ENCODE peak calls at places on chromosome 17, in eight cellular contexts. One of them, this sample, is unnamed. For H3K4me1, the result is how much of the 10 kb centered on the place peaks cover.

GRCh38 chr17:70608193-70608592 is 438.9 kb downstream of the KCNJ2 start:
- DNase-seq in A549: no peak
- DNase-seq in transverse colon: no peak
- DNase-seq in body of pancreas: no peak
- DNase-seq in thyroid gland: no peak
- DNase-seq in IMR-90: no peak
- DNase-seq in GM12878: no peak
- DNase-seq in breast epithelium: no peak
- DNase-seq in this sample: no peak

GRCh38 chr17:48556534-48557401 is 11.9 kb upstream of the HOXB2 start:
- DNase-seq in GM12878: no peak
- DNase-seq in A549: no peak
- DNase-seq in IMR-90: peak
- DNase-seq in transverse colon: no peak
- DNase-seq in thyroid gland: no peak
- DNase-seq in body of pancreas: no peak
- DNase-seq in breast epithelium: no peak
- DNase-seq in this sample: no peak

GRCh38 chr17:9299695-9300094 is 275.9 kb downstream of the STX8 start:
- DNase-seq in breast epithelium: no peak
- DNase-seq in GM12878: no peak
- DNase-seq in thyroid gland: no peak
- DNase-seq in transverse colon: no peak
- DNase-seq in body of pancreas: no peak
- DNase-seq in A549: no peak
- DNase-seq in IMR-90: no peak
- DNase-seq in this sample: no peak

GRCh38 chr17:20300399-20301037 is 166.8 kb downstream of the LGALS9B start:
- DNase-seq in IMR-90: peak
- DNase-seq in A549: no peak
- DNase-seq in transverse colon: no peak
- DNase-seq in breast epithelium: no peak
- DNase-seq in body of pancreas: no peak
- DNase-seq in GM12878: no peak
- DNase-seq in thyroid gland: no peak
- DNase-seq in this sample: peak

GRCh38 chr17:72280881-72281280 is 160.1 kb downstream of the SOX9 start:
- DNase-seq in transverse colon: no peak
- DNase-seq in IMR-90: no peak
- DNase-seq in breast epithelium: no peak
- DNase-seq in body of pancreas: no peak
- DNase-seq in A549: no peak
- DNase-seq in thyroid gland: no peak
- DNase-seq in GM12878: no peak
- DNase-seq in this sample: no peak

GRCh38 chr17:79838541-79839274 is 532 bp downstream of the CBX4 start:
- DNase-seq in body of pancreas: peak
- DNase-seq in transverse colon: peak
- DNase-seq in A549: peak
- DNase-seq in GM12878: no peak
- DNase-seq in breast epithelium: no peak
- DNase-seq in thyroid gland: peak
- DNase-seq in IMR-90: peak
- DNase-seq in this sample: no peak

GRCh38 chr17:69414408-69415274 is at the start of gene MAP2K6:
- DNase-seq in thyroid gland: peak
- DNase-seq in A549: peak
- DNase-seq in IMR-90: peak
- DNase-seq in GM12878: peak
- DNase-seq in transverse colon: peak
- DNase-seq in breast epithelium: peak
- DNase-seq in body of pancreas: peak
- DNase-seq in this sample: peak

GRCh38 chr17:70074991-70075390 is at the start of gene KCNJ16:
- DNase-seq in transverse colon: peak
- DNase-seq in body of pancreas: peak
- DNase-seq in breast epithelium: no peak
- DNase-seq in A549: peak
- DNase-seq in GM12878: no peak
- DNase-seq in thyroid gland: peak
- DNase-seq in IMR-90: no peak
- DNase-seq in this sample: no peak

GRCh38 chr17:45759761-45760160 is 24.4 kb upstream of the CRHR1 start:
- DNase-seq in A549: peak
- DNase-seq in body of pancreas: no peak
- DNase-seq in transverse colon: no peak
- DNase-seq in GM12878: no peak
- DNase-seq in thyroid gland: no peak
- DNase-seq in breast epithelium: no peak
- DNase-seq in IMR-90: no peak
- DNase-seq in this sample: no peak

GRCh38 chr17:3964203-3965122 is at the start of gene ATP2A3:
- DNase-seq in transverse colon: peak
- DNase-seq in thyroid gland: peak
- DNase-seq in GM12878: no peak
- DNase-seq in IMR-90: no peak
- DNase-seq in body of pancreas: peak
- DNase-seq in breast epithelium: no peak
- DNase-seq in A549: peak
- DNase-seq in this sample: no peak

GRCh38 chr17:64202683-64203430 is 60.2 kb downstream of the TEX2 start:
- DNase-seq in breast epithelium: no peak
- DNase-seq in GM12878: no peak
- DNase-seq in IMR-90: peak
- DNase-seq in A549: no peak
- DNase-seq in thyroid gland: no peak
- DNase-seq in transverse colon: no peak
- DNase-seq in body of pancreas: no peak
- DNase-seq in this sample: no peak

GRCh38 chr17:65278820-65279184 is 141.6 kb downstream of the RGS9 start:
- DNase-seq in body of pancreas: no peak
- DNase-seq in breast epithelium: no peak
- DNase-seq in GM12878: no peak
- DNase-seq in A549: no peak
- DNase-seq in transverse colon: no peak
- DNase-seq in IMR-90: no peak
- DNase-seq in thyroid gland: no peak
- DNase-seq in this sample: no peak

GRCh38 chr17:73976676-73977521 is 226.6 kb upstream of the RPL38 start:
- DNase-seq in IMR-90: no peak
- DNase-seq in thyroid gland: peak
- DNase-seq in A549: no peak
- DNase-seq in GM12878: no peak
- DNase-seq in breast epithelium: no peak
- DNase-seq in transverse colon: no peak
- DNase-seq in body of pancreas: no peak
- DNase-seq in this sample: no peak

GRCh38 chr17:44212507-44213402 is 6.7 kb downstream of the UBTF start:
- DNase-seq in breast epithelium: no peak
- DNase-seq in thyroid gland: no peak
- DNase-seq in body of pancreas: no peak
- DNase-seq in IMR-90: no peak
- DNase-seq in transverse colon: no peak
- DNase-seq in A549: no peak
- DNase-seq in GM12878: no peak
- DNase-seq in this sample: no peak

GRCh38 chr17:41392278-41392677 is 5.1 kb downstream of the KRT31 start:
- DNase-seq in transverse colon: no peak
- DNase-seq in body of pancreas: no peak
- DNase-seq in breast epithelium: no peak
- DNase-seq in A549: no peak
- DNase-seq in GM12878: no peak
- DNase-seq in IMR-90: peak
- DNase-seq in thyroid gland: no peak
- DNase-seq in this sample: no peak

DNA sequence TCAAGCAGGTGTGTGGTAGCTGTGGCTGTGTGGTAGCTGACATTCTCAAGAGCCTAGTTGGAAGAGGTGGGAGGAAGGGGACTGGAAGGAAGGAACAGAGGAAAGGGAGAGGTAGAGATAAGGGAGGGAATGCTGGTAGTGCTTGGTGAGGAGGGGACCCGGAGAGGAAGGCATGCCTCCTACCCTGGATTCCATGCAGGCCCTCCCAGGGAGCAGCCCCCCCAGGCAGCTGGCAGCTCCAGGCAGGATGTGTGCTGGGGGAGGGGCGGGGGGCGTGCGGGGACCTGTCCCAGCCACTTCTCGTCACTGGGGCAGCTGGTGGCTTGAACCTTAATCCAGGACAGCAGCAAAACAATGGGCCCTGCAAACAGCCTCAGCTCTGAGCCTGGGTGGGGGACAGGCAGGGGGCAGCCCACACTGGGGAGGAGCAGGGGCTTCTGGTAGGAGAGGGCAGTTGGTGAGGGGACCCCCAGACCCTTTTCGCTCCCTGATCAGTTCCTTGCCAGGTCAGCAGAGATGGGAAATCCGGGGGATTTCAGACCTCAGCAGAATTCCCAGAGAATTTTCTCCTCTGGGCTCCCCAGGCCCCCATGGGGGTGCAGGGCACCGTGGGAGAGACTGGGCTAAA is 27.1 kb downstream of the ARHGAP23 start:
- DNase-seq in GM12878: no peak
- DNase-seq in A549: peak
- DNase-seq in thyroid gland: no peak
- DNase-seq in transverse colon: no peak
- DNase-seq in IMR-90: no peak
- DNase-seq in breast epithelium: no peak
- DNase-seq in body of pancreas: no peak
- DNase-seq in this sample: no peak
- H3K4me3 ChIP-seq in GM12878: no peak
- H3K4me3 ChIP-seq in A549: no peak
- H3K4me3 ChIP-seq in thyroid gland: no peak
- H3K4me3 ChIP-seq in transverse colon: no peak
- H3K4me3 ChIP-seq in IMR-90: peak
- H3K4me3 ChIP-seq in breast epithelium: peak
- H3K4me3 ChIP-seq in body of pancreas: no peak
- H3K4me3 ChIP-seq in this sample: no peak

DNA sequence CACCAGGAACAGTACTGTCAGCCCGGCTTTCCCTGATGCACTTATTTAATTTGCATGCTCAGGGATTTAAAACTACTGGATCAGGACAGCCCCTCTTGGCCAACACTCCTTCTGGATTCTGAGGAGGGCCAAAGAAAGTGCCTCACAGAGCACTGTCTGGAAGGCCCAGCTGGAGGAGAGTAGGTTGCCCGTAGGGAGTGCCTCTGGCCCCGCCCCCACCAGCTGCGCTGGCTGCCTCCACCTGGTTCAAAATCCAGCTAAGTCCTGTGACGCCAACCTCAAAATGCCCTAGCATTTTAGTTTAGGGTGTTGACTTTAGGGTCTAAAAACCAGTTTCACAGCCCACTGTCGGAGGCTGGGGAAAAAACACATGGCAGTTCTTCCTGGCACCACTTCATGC is 49.5 kb upstream of the SREBF1 start:
- DNase-seq in A549: no peak
- DNase-seq in body of pancreas: no peak
- DNase-seq in thyroid gland: no peak
- DNase-seq in transverse colon: peak
- DNase-seq in GM12878: no peak
- DNase-seq in IMR-90: no peak
- DNase-seq in breast epithelium: no peak
- DNase-seq in this sample: peak
- TF ChIP-seq POLR2A in A549: no peak
- TF ChIP-seq POLR2A in body of pancreas: no peak
- TF ChIP-seq POLR2A in thyroid gland: no peak
- TF ChIP-seq POLR2A in transverse colon: no peak
- TF ChIP-seq POLR2A in GM12878: no peak
- TF ChIP-seq POLR2A in IMR-90: no peak
- TF ChIP-seq POLR2A in breast epithelium: no peak
- TF ChIP-seq POLR2A in this sample: no peak

DNA sequence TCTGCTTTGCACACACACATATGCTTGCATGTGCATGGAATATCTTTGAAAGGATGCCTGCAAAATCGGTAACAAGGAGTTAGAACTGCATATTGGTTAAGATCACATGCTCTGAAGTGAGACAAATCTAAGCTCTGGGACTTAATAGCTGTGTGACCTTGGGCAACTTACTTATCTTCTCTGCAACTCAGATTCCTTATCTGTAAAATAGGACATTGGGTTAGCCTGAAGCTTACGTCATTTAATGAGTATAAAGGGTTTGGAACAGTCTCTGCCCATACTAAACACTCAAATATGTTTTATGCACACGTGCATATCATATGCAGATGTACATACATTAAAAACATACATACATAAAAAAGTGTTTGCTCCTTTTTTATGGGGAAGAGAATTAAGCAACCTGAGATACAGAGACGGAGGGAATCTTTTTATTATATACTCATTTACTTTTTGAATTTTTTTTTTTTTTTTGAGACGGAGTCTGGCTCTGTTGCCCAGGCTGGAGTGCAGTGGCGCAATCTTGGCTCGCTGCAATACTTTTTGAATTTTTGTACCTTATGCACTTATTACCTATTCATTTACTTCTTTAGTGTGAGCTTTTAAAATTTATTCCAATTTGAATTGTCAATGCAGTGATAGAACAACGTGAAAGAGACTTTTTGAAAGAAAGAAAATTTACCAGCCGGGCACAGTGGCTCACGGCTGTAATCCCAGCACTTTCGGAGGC is 206.2 kb downstream of the CCDC182 start:
- DNase-seq in breast epithelium: no peak
- DNase-seq in body of pancreas: no peak
- DNase-seq in A549: no peak
- DNase-seq in transverse colon: no peak
- DNase-seq in GM12878: no peak
- DNase-seq in IMR-90: no peak
- DNase-seq in thyroid gland: no peak
- DNase-seq in this sample: no peak
- H3K4me1 ChIP-seq in breast epithelium: under half
- H3K4me1 ChIP-seq in body of pancreas: under half
- H3K4me1 ChIP-seq in A549: half or more
- H3K4me1 ChIP-seq in transverse colon: under half
- H3K4me1 ChIP-seq in GM12878: under half
- H3K4me1 ChIP-seq in IMR-90: under half
- H3K4me1 ChIP-seq in thyroid gland: under half
- H3K4me1 ChIP-seq in this sample: under half

GRCh38 chr17:40113961-40114272 is 7.9 kb upstream of the MSL1 start:
- DNase-seq in A549: no peak
- DNase-seq in transverse colon: no peak
- DNase-seq in GM12878: no peak
- DNase-seq in breast epithelium: no peak
- DNase-seq in IMR-90: peak
- DNase-seq in thyroid gland: no peak
- DNase-seq in body of pancreas: no peak
- DNase-seq in this sample: no peak

GRCh38 chr17:40111221-40112128 is 10.3 kb upstream of the MSL1 start:
- DNase-seq in body of pancreas: peak
- DNase-seq in breast epithelium: peak
- DNase-seq in thyroid gland: peak
- DNase-seq in IMR-90: peak
- DNase-seq in A549: peak
- DNase-seq in transverse colon: peak
- DNase-seq in GM12878: no peak
- DNase-seq in this sample: peak

GRCh38 chr17:40113110-40113960 is 8.4 kb upstream of the MSL1 start:
- DNase-seq in transverse colon: peak
- DNase-seq in GM12878: peak
- DNase-seq in A549: peak
- DNase-seq in IMR-90: peak
- DNase-seq in thyroid gland: peak
- DNase-seq in breast epithelium: peak
- DNase-seq in body of pancreas: peak
- DNase-seq in this sample: peak

GRCh38 chr17:40112191-40112590 is 9.6 kb upstream of the MSL1 start:
- DNase-seq in transverse colon: no peak
- DNase-seq in A549: no peak
- DNase-seq in thyroid gland: no peak
- DNase-seq in IMR-90: no peak
- DNase-seq in GM12878: no peak
- DNase-seq in breast epithelium: peak
- DNase-seq in body of pancreas: peak
- DNase-seq in this sample: no peak

GRCh38 chr17:40112718-40113109 is 9.1 kb upstream of the MSL1 start:
- DNase-seq in thyroid gland: no peak
- DNase-seq in GM12878: no peak
- DNase-seq in A549: no peak
- DNase-seq in IMR-90: no peak
- DNase-seq in transverse colon: no peak
- DNase-seq in breast epithelium: peak
- DNase-seq in body of pancreas: no peak
- DNase-seq in this sample: peak
- H3K4me3 ChIP-seq in thyroid gland: no peak
- H3K4me3 ChIP-seq in GM12878: no peak
- H3K4me3 ChIP-seq in A549: no peak
- H3K4me3 ChIP-seq in IMR-90: no peak
- H3K4me3 ChIP-seq in transverse colon: no peak
- H3K4me3 ChIP-seq in breast epithelium: peak
- H3K4me3 ChIP-seq in body of pancreas: no peak
- H3K4me3 ChIP-seq in this sample: peak